ENCODE peak calls at places on chromosomes 5 and 9, in five cellular contexts. J, Q, M, U and L are unnamed samples.

GRCh38 chr9:103203172-103203571 is 208.0 kb downstream of the CYLC2 start:
- DNase-seq in J (no peak), Q (no peak), M (no peak), U (no peak), L (no peak)

GRCh38 chr5:77168884-77169254 is 41.6 kb upstream of the PDE8B start:
- DNase-seq in J (no peak), Q (no peak), M (no peak), U (no peak), L (peak)

GRCh38 chr9:76634356-76635054 is 129.7 kb upstream of the PCA3 start:
- DNase-seq in J (no peak), Q (no peak), M (no peak), U (no peak), L (peak)

GRCh38 chr9:80086386-80086785 is 514.6 kb downstream of the TLE4 start:
- DNase-seq in J (no peak), Q (no peak), M (no peak), U (no peak), L (no peak)

GRCh38 chr5:54705994-54706616 is 188.5 kb downstream of the SNX18 start:
- DNase-seq in J (no peak), Q (no peak), M (no peak), U (no peak), L (no peak)

GRCh38 chr9:35717132-35717870 is 14.7 kb downstream of the TLN1 start:
- DNase-seq in J (no peak), Q (no peak), M (no peak), U (no peak), L (no peak)

GRCh38 chr5:139418804-139419203 is 14.9 kb upstream of the SPATA24 start:
- DNase-seq in J (no peak), Q (no peak), M (no peak), U (no peak), L (no peak)

GRCh38 chr9:122387526-122387925 is 16.7 kb downstream of the PTGS1 start:
- DNase-seq in J (no peak), Q (no peak), M (no peak), U (no peak), L (no peak)

GRCh38 chr9:100322954-100323536 is 29.7 kb downstream of the TEX10 start:
- DNase-seq in J (peak), Q (peak), M (peak), U (no peak), L (peak)

GRCh38 chr5:170467000-170467707 is 36.7 kb upstream of the KCNIP1 start:
- DNase-seq in J (no peak), Q (no peak), M (no peak), U (peak), L (no peak)

GRCh38 chr9:114223564-114224246 is 68.4 kb downstream of the COL27A1 start:
- DNase-seq in J (no peak), Q (peak), M (no peak), U (peak), L (no peak)

GRCh38 chr9:98094316-98094715 is 24.7 kb downstream of the TRIM14 start:
- DNase-seq in J (no peak), Q (no peak), M (no peak), U (no peak), L (no peak)

GRCh38 chr5:137734962-137735530 is 843 bp downstream of the KLHL3 start:
- DNase-seq in J (peak), Q (no peak), M (no peak), U (no peak), L (peak)

GRCh38 chr5:76473676-76474075 is 70.6 kb downstream of the IQGAP2 start:
- DNase-seq in J (no peak), Q (no peak), M (no peak), U (no peak), L (no peak)

GRCh38 chr5:131386779-131387178 is 122.9 kb downstream of the CDC42SE2 start:
- DNase-seq in J (no peak), Q (peak), M (peak), U (no peak), L (peak)

GRCh38 chr9:86783884-86784283 is 163.4 kb downstream of the GAS1 start:
- DNase-seq in J (no peak), Q (no peak), M (no peak), U (no peak), L (no peak)

GRCh38 chr5:16980983-16981382 is 44.9 kb upstream of the MYO10 start:
- DNase-seq in J (no peak), Q (no peak), M (no peak), U (no peak), L (no peak)

GRCh38 chr5:92850886-92851285 is 730.1 kb downstream of the NR2F1-AS1 start:
- DNase-seq in J (no peak), Q (no peak), M (no peak), U (no peak), L (peak)

GRCh38 chr5:31809037-31809910 is 170.3 kb downstream of the PDZD2 start:
- DNase-seq in J (peak), Q (peak), M (peak), U (peak), L (peak)